ENCODE peak calls at places on chromosomes 2 and 18, in ten cellular contexts. E, B, K, L, F, T, V, M, S and I are unnamed samples.

GRCh38 chr2:217837001-217837491 is 165.7 kb downstream of the TNS1 start:
- DNase-seq in K (no peak), F (no peak), B (no peak), L (no peak), M (no peak), E (no peak), T (peak), S (no peak), V (peak), I (peak)

GRCh38 chr2:38665854-38666577 is at the start of gene GALM:
- DNase-seq in E (no peak), F (no peak), S (peak), K (no peak), T (peak), M (peak), L (peak), B (peak), V (peak), I (no peak)

GRCh38 chr2:32977228-32977758 is 30.5 kb downstream of the LTBP1 start:
- DNase-seq in F (no peak), B (peak), S (no peak), K (peak), V (peak), M (no peak), L (no peak), T (peak), E (no peak), I (no peak)

GRCh38 chr2:64220906-64221659 is 76.9 kb upstream of the PELI1 start:
- DNase-seq in F (no peak), B (no peak), T (no peak), E (no peak), M (no peak), K (no peak), L (no peak), V (no peak), S (no peak), I (no peak)

GRCh38 chr2:25155401-25155800 is 13.0 kb downstream of the POMC start:
- DNase-seq in E (no peak), F (no peak), K (no peak), M (no peak), L (no peak), B (no peak), V (no peak), S (no peak), T (no peak), I (no peak)

GRCh38 chr2:113216891-113217454 is 43.2 kb downstream of the PSD4 start:
- DNase-seq in E (no peak), T (peak), K (no peak), B (no peak), M (no peak), F (no peak), V (no peak), S (no peak), L (no peak), I (no peak)

GRCh38 chr2:45184606-45185005 is 175.4 kb upstream of the SIX2 start:
- DNase-seq in K (no peak), B (no peak), V (no peak), F (no peak), T (peak), S (no peak), M (no peak), L (no peak), E (no peak), I (no peak)

GRCh38 chr2:100365434-100365833 is 43.1 kb upstream of the LONRF2 start:
- DNase-seq in T (peak), B (peak), E (no peak), V (no peak), S (no peak), M (no peak), K (peak), L (no peak), F (peak), I (peak)

GRCh38 chr2:12702661-12703121 is 14.0 kb upstream of the TRIB2 start:
- DNase-seq in E (no peak), L (no peak), M (no peak), F (no peak), S (no peak), B (peak), V (no peak), K (peak), T (peak), I (no peak)

GRCh38 chr2:8893978-8894820 is 56.8 kb upstream of the KIDINS220 start:
- DNase-seq in B (peak), F (no peak), K (no peak), T (no peak), E (no peak), M (no peak), L (no peak), S (no peak), V (no peak), I (no peak)

GRCh38 chr18:9069482-9070059 is 32.9 kb upstream of the NDUFV2 start:
- DNase-seq in S (no peak), T (no peak), L (no peak), E (no peak), B (no peak), M (no peak), K (no peak), V (no peak), F (no peak), I (no peak)

GRCh38 chr2:71306762-71307161 is 24.8 kb upstream of the ZNF638 start:
- DNase-seq in L (no peak), E (no peak), T (peak), V (no peak), K (no peak), B (no peak), F (no peak), S (no peak), M (no peak), I (no peak)

GRCh38 chr2:42545714-42546390 is 22.6 kb upstream of the MTA3 start:
- DNase-seq in L (no peak), B (no peak), E (no peak), T (no peak), M (no peak), F (no peak), V (no peak), K (no peak), S (no peak), I (no peak)

GRCh38 chr2:46372475-46372874 is 75.3 kb downstream of the EPAS1 start:
- DNase-seq in M (no peak), S (no peak), F (no peak), K (no peak), L (no peak), E (no peak), V (no peak), T (no peak), B (no peak), I (no peak)

GRCh38 chr2:197113221-197113831 is 186.8 kb upstream of the PGAP1 start:
- DNase-seq in M (peak), L (no peak), S (no peak), E (no peak), T (peak), F (peak), V (no peak), B (peak), K (peak), I (peak)

GRCh38 chr2:219174146-219174545 is 2.6 kb downstream of the CNPPD1 start:
- DNase-seq in T (no peak), M (no peak), K (no peak), F (no peak), S (no peak), L (no peak), B (no peak), E (no peak), V (no peak), I (no peak)

GRCh38 chr2:236745420-236746210 is 176.0 kb downstream of the ACKR3 start:
- DNase-seq in M (no peak), F (no peak), L (no peak), T (peak), V (no peak), K (no peak), E (no peak), B (no peak), S (no peak), I (no peak)

GRCh38 chr2:122414911-122415310 is 659.5 kb downstream of the TSN start:
- DNase-seq in M (no peak), F (no peak), L (peak), S (no peak), K (no peak), B (no peak), E (no peak), V (no peak), T (no peak), I (peak)

GRCh38 chr2:218927876-218928275 is 31.6 kb upstream of the CDK5R2 start:
- DNase-seq in V (no peak), B (peak), S (no peak), E (peak), K (no peak), L (no peak), F (no peak), M (no peak), T (no peak), I (no peak)

GRCh38 chr18:7872569-7872968 is 305.5 kb downstream of the PTPRM start:
- DNase-seq in L (no peak), S (no peak), V (no peak), F (peak), E (no peak), K (peak), M (no peak), B (no peak), T (peak), I (no peak)